ENCODE peak calls at places on chromosomes 16 and 17, in nine cellular contexts. R is hippocampal formation; X is stimulated activated CD4-positive, alpha-beta T cell treated with anti-CD3 and anti-CD28 coated beads, Interleukin-2, amount 100 ng/mL, for 4 hours; P is iris pigment epithelial cell; U is esophagus squamous epithelium; N is Right ventricle myocardium superior; H is stimulated activated effector memory CD8-positive, alpha-beta T cell treated with anti-CD3 and anti-CD28 coated beads, Interleukin-12 subunit alpha, Interleukin-12 subunit beta, amount 100 ng/mL, for 72 hours; O is CD8-positive, alpha-beta T cell; T is iPS DF 19.7. I is an unnamed sample.

GRCh38 chr17:45299311-45299710 is 17.5 kb downstream of the MAP3K14 start:
- DNase-seq in R (no peak), X (no peak), P (no peak), U (no peak), N (peak; percentile 44), H (no peak), O (no peak), T (no peak), I (peak; percentile 34)

GRCh38 chr16:17563340-17563739 is 92.6 kb upstream of the XYLT1 start:
- DNase-seq in R (no peak), X (no peak), P (no peak), U (no peak), N (no peak), H (no peak), O (no peak), T (no peak), I (no peak)

GRCh38 chr17:64622931-64623654 is 39.0 kb downstream of the SMURF2 start:
- DNase-seq in R (no peak), X (no peak), P (peak; percentile 90), U (no peak), N (no peak), H (no peak), O (no peak), T (no peak), I (no peak)

GRCh38 chr17:4509923-4510614 is 11.4 kb downstream of the SPNS2 start:
- DNase-seq in R (no peak), X (no peak), P (no peak), U (no peak), N (peak; percentile 68), H (no peak), O (no peak), T (no peak), I (no peak)

GRCh38 chr17:49108318-49108717 is 24.3 kb upstream of the B4GALNT2 start:
- DNase-seq in R (no peak), X (no peak), P (peak; percentile 85), U (no peak), N (no peak), H (no peak), O (no peak), T (peak; percentile 42), I (no peak)

GRCh38 chr16:88357306-88358032 is 25.3 kb upstream of the ZNF469 start:
- DNase-seq in R (no peak), X (no peak), P (no peak), U (no peak), N (peak; percentile 24), H (no peak), O (no peak), T (no peak), I (no peak)

GRCh38 chr16:61421111-61421510 is 615.1 kb downstream of the CDH8 start:
- DNase-seq in R (no peak), X (no peak), P (no peak), U (no peak), N (no peak), H (no peak), O (no peak), T (no peak), I (no peak)

GRCh38 chr17:51322390-51323029 is 62.2 kb downstream of the UTP18 start:
- DNase-seq in R (no peak), X (no peak), P (peak; percentile 44), U (no peak), N (no peak), H (no peak), O (no peak), T (peak; percentile 63), I (peak; percentile 32)

GRCh38 chr16:4306439-4307214 is 9.2 kb upstream of the GLIS2 start:
- DNase-seq in R (no peak), X (no peak), P (no peak), U (no peak), N (no peak), H (no peak), O (peak; percentile 20), T (no peak), I (peak; percentile 66)

I was measured in SK-N-DZ.